ENCODE peak calls at places on chromosomes 1 and 21, in six cellular contexts. I is SJSA1, R is AML-193, X is posterior vena cava, F is Right ventricle myocardium superior, D is ACHN. C is an unnamed sample.

GRCh38 chr1:210239295-210240155 is 6.9 kb downstream of the SERTAD4 start:
- DNase-seq in I (peak), R (no peak), X (no peak), F (no peak), D (peak), C (no peak)

GRCh38 chr1:23657659-23658275 is 33.8 kb upstream of the RPL11 start:
- DNase-seq in I (peak), R (peak), X (no peak), F (peak), D (peak), C (peak)

GRCh38 chr1:6330410-6330827 is 63.1 kb downstream of the ACOT7 start:
- DNase-seq in I (no peak), R (no peak), X (no peak), F (no peak), D (no peak), C (no peak)

GRCh38 chr1:192986110-192986747 is 72.9 kb downstream of the UCHL5 start:
- DNase-seq in I (no peak), R (no peak), X (no peak), F (no peak), D (no peak), C (peak)

GRCh38 chr21:38392722-38393121 is 105.6 kb downstream of the ERG start:
- DNase-seq in I (no peak), R (no peak), X (no peak), F (no peak), D (no peak), C (no peak)

GRCh38 chr1:118963456-118964430 is 24.4 kb downstream of the TBX15 start:
- DNase-seq in I (peak), R (no peak), X (no peak), F (no peak), D (peak), C (no peak)

GRCh38 chr1:6205849-6206845 is at the start of gene RNF207:
- DNase-seq in I (peak), R (no peak), X (peak), F (peak), D (peak), C (peak)

GRCh38 chr1:229891227-229891626 is 175.8 kb upstream of the GALNT2 start:
- DNase-seq in I (no peak), R (no peak), X (no peak), F (no peak), D (no peak), C (no peak)

GRCh38 chr1:43582162-43582566 is 51.5 kb downstream of the PTPRF start:
- DNase-seq in I (peak), R (no peak), X (no peak), F (no peak), D (peak), C (peak)

GRCh38 chr1:152052606-152053005 is 15.8 kb upstream of the S100A11 start:
- DNase-seq in I (peak), R (peak), X (peak), F (peak), D (peak), C (peak)

GRCh38 chr1:215888159-215888558 is 321.1 kb downstream of the KCTD3 start:
- DNase-seq in I (no peak), R (no peak), X (no peak), F (no peak), D (no peak), C (no peak)

GRCh38 chr1:245380790-245381535 is 226.2 kb downstream of the KIF26B start:
- DNase-seq in I (peak), R (no peak), X (no peak), F (no peak), D (peak), C (no peak)

GRCh38 chr1:232968965-232969364 is 18.6 kb downstream of the NTPCR start:
- DNase-seq in I (no peak), R (peak), X (no peak), F (peak), D (no peak), C (no peak)

GRCh38 chr1:52955129-52955970 is 28.3 kb downstream of the SCP2 start:
- DNase-seq in I (peak), R (no peak), X (no peak), F (no peak), D (peak), C (peak)

GRCh38 chr1:104265163-104265562 is 515.5 kb downstream of the AMY1C start:
- DNase-seq in I (no peak), R (no peak), X (no peak), F (no peak), D (no peak), C (no peak)